ENCODE peak calls at places on chromosomes 7 and 10, in nine cellular contexts. One of them, this sample, is unnamed.

GRCh38 chr7:42348071-42348470 is 111.1 kb upstream of the GLI3 start:
- DNase-seq in retinal pigment epithelial cell: no peak
- DNase-seq in GM10248: no peak
- DNase-seq in progenitor cell of endocrine pancreas: no peak
- DNase-seq in HFFc6: no peak
- DNase-seq in GM06990: no peak
- DNase-seq in fibroblast of pulmonary artery: no peak
- DNase-seq in upper lobe of left lung: no peak
- DNase-seq in pancreas: no peak
- DNase-seq in this sample: no peak

GRCh38 chr7:3964980-3965606 is 664.0 kb downstream of the SDK1 start:
- DNase-seq in fibroblast of pulmonary artery: no peak
- DNase-seq in GM06990: no peak
- DNase-seq in GM10248: no peak
- DNase-seq in progenitor cell of endocrine pancreas: no peak
- DNase-seq in pancreas: no peak
- DNase-seq in upper lobe of left lung: no peak
- DNase-seq in HFFc6: no peak
- DNase-seq in retinal pigment epithelial cell: no peak
- DNase-seq in this sample: no peak

GRCh38 chr7:41107330-41107937 is 595.5 kb downstream of the INHBA start:
- DNase-seq in fibroblast of pulmonary artery: no peak
- DNase-seq in GM06990: peak; percentile 4
- DNase-seq in retinal pigment epithelial cell: peak; percentile 46
- DNase-seq in HFFc6: peak; percentile 5
- DNase-seq in progenitor cell of endocrine pancreas: no peak
- DNase-seq in GM10248: no peak
- DNase-seq in pancreas: no peak
- DNase-seq in upper lobe of left lung: no peak
- DNase-seq in this sample: no peak

GRCh38 chr10:110206988-110207804 is at the start of gene MXI1:
- DNase-seq in pancreas: peak; percentile 84
- DNase-seq in retinal pigment epithelial cell: peak; percentile 62
- DNase-seq in progenitor cell of endocrine pancreas: peak; percentile 34
- DNase-seq in GM06990: peak; percentile 59
- DNase-seq in upper lobe of left lung: peak; percentile 90
- DNase-seq in GM10248: peak; percentile 77
- DNase-seq in HFFc6: peak; percentile 78
- DNase-seq in fibroblast of pulmonary artery: peak; percentile 87
- DNase-seq in this sample: peak; percentile 40

GRCh38 chr10:68666280-68666760 is 54.7 kb upstream of the CCAR1 start:
- DNase-seq in GM06990: no peak
- DNase-seq in fibroblast of pulmonary artery: peak; percentile 85
- DNase-seq in progenitor cell of endocrine pancreas: no peak
- DNase-seq in GM10248: no peak
- DNase-seq in upper lobe of left lung: no peak
- DNase-seq in pancreas: no peak
- DNase-seq in HFFc6: peak; percentile 95
- DNase-seq in retinal pigment epithelial cell: peak; percentile 46
- DNase-seq in this sample: no peak

GRCh38 chr10:80382989-80383388 is 25.4 kb upstream of the PRXL2A start:
- DNase-seq in progenitor cell of endocrine pancreas: no peak
- DNase-seq in upper lobe of left lung: no peak
- DNase-seq in retinal pigment epithelial cell: no peak
- DNase-seq in pancreas: peak; percentile 19
- DNase-seq in HFFc6: peak; percentile 35
- DNase-seq in GM06990: no peak
- DNase-seq in fibroblast of pulmonary artery: peak; percentile 68
- DNase-seq in GM10248: peak; percentile 58
- DNase-seq in this sample: no peak

GRCh38 chr10:127123626-127124025 is 72.8 kb downstream of the INSYN2A start:
- DNase-seq in HFFc6: no peak
- DNase-seq in GM06990: no peak
- DNase-seq in progenitor cell of endocrine pancreas: no peak
- DNase-seq in upper lobe of left lung: no peak
- DNase-seq in retinal pigment epithelial cell: no peak
- DNase-seq in GM10248: no peak
- DNase-seq in fibroblast of pulmonary artery: peak; percentile 3
- DNase-seq in pancreas: no peak
- DNase-seq in this sample: no peak

GRCh38 chr10:7605565-7606295 is 61.0 kb downstream of the ITIH5 start:
- DNase-seq in GM06990: no peak
- DNase-seq in progenitor cell of endocrine pancreas: no peak
- DNase-seq in GM10248: no peak
- DNase-seq in fibroblast of pulmonary artery: peak; percentile 11
- DNase-seq in upper lobe of left lung: no peak
- DNase-seq in HFFc6: no peak
- DNase-seq in retinal pigment epithelial cell: no peak
- DNase-seq in pancreas: no peak
- DNase-seq in this sample: no peak

GRCh38 chr7:77930496-77930895 is 131.9 kb downstream of the PHTF2 start:
- DNase-seq in GM10248: no peak
- DNase-seq in HFFc6: no peak
- DNase-seq in upper lobe of left lung: no peak
- DNase-seq in pancreas: no peak
- DNase-seq in retinal pigment epithelial cell: no peak
- DNase-seq in progenitor cell of endocrine pancreas: no peak
- DNase-seq in GM06990: no peak
- DNase-seq in fibroblast of pulmonary artery: no peak
- DNase-seq in this sample: no peak

DNA sequence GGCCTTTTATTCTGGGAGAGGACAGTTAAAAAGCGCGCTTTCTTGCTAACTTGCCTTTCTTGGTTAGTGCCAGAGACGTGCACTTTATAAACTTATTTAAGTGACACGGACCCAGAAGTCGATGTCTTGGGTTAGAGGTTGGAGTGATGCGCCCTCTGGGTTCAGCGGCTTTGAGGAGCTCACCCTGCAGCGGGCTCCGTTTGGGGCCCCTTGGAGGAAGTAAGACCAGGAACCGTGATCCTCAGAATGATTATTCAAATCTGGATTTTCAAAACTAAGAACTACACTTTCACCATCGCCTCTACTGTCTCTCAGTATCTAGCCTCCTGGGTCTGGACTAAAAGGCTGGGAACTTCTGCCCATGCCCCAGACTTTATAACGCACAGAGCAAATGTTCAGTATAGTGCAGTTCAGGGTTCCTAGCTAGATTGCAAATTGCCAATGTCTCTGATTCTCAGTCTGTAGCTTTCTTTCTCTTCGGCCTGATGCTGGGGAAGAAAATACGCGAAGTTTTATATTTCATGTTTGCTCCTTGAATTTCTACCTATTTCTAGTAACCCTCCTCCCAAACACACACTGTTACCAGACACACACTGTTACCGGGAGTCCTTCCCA is 18.6 kb upstream of the SMO start:
- DNase-seq in progenitor cell of endocrine pancreas: no peak
- DNase-seq in retinal pigment epithelial cell: no peak
- DNase-seq in pancreas: no peak
- DNase-seq in HFFc6: no peak
- DNase-seq in GM06990: peak; percentile 56
- DNase-seq in GM10248: peak; percentile 64
- DNase-seq in upper lobe of left lung: no peak
- DNase-seq in fibroblast of pulmonary artery: no peak
- DNase-seq in this sample: no peak
- TF ChIP-seq CTCF in progenitor cell of endocrine pancreas: no peak
- TF ChIP-seq CTCF in retinal pigment epithelial cell: no peak
- TF ChIP-seq CTCF in pancreas: no peak
- TF ChIP-seq CTCF in HFFc6: no peak
- TF ChIP-seq CTCF in GM06990: peak; percentile 40
- TF ChIP-seq CTCF in GM10248: no peak
- TF ChIP-seq CTCF in upper lobe of left lung: no peak
- TF ChIP-seq CTCF in fibroblast of pulmonary artery: no peak
- TF ChIP-seq CTCF in this sample: no peak

GRCh38 chr10:43360086-43360485 is 11.3 kb upstream of the FXYD4 start:
- DNase-seq in fibroblast of pulmonary artery: no peak
- DNase-seq in progenitor cell of endocrine pancreas: no peak
- DNase-seq in GM10248: no peak
- DNase-seq in retinal pigment epithelial cell: no peak
- DNase-seq in upper lobe of left lung: no peak
- DNase-seq in GM06990: no peak
- DNase-seq in HFFc6: no peak
- DNase-seq in pancreas: no peak
- DNase-seq in this sample: no peak

GRCh38 chr10:43361532-43362190 is 9.8 kb upstream of the FXYD4 start:
- DNase-seq in fibroblast of pulmonary artery: no peak
- DNase-seq in retinal pigment epithelial cell: no peak
- DNase-seq in upper lobe of left lung: no peak
- DNase-seq in GM06990: no peak
- DNase-seq in GM10248: no peak
- DNase-seq in pancreas: no peak
- DNase-seq in progenitor cell of endocrine pancreas: no peak
- DNase-seq in HFFc6: no peak
- DNase-seq in this sample: no peak

DNA sequence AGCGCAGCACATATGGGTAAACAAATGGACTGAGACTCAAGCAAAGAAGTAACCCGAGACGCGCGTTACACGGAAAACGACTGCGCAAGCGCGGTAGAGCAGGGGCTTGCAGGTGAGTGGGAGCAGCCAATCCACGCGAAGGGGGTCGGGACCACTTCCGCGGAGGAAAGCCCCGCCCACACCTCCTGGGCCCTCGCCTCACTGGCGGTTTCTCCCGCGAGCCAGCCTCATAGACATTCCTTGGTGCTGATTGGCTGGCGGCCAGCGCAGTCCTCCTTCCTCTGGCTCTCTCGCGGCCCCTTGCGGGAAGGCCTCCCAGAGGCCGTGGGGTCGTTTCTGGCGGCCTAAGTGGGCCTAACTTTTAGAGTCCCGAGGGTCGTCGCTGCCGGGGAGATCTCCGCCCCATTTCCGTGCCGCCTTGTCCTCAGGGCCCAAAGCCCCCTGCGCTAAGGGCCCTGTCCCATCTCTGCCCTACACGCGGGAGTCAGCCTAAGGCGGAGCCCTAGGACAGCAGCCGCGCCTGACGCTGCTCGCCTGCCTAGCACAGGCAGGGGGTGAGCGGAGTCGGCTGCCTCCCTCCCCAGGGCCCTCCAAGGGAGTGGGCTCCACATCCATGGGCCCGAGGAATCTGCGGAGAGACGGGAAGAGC is 9.1 kb upstream of the FXYD4 start:
- DNase-seq in pancreas: peak; percentile 99
- DNase-seq in fibroblast of pulmonary artery: peak; percentile 92
- DNase-seq in retinal pigment epithelial cell: peak; percentile 87
- DNase-seq in GM10248: peak; percentile 98
- DNase-seq in upper lobe of left lung: peak; percentile 100
- DNase-seq in progenitor cell of endocrine pancreas: peak; percentile 94
- DNase-seq in HFFc6: peak; percentile 15
- DNase-seq in GM06990: peak; percentile 94
- DNase-seq in this sample: no peak
- TF ChIP-seq CTCF in pancreas: peak; percentile 23
- TF ChIP-seq CTCF in fibroblast of pulmonary artery: peak; percentile 44
- TF ChIP-seq CTCF in retinal pigment epithelial cell: peak; percentile 55
- TF ChIP-seq CTCF in GM10248: peak; percentile 47
- TF ChIP-seq CTCF in upper lobe of left lung: peak; percentile 66
- TF ChIP-seq CTCF in progenitor cell of endocrine pancreas: peak; percentile 47
- TF ChIP-seq CTCF in HFFc6: peak; percentile 44
- TF ChIP-seq CTCF in GM06990: peak; percentile 52
- TF ChIP-seq CTCF in this sample: no peak

GRCh38 chr10:122557516-122557915 is 3.0 kb upstream of the DMBT1 start:
- DNase-seq in upper lobe of left lung: peak; percentile 72
- DNase-seq in retinal pigment epithelial cell: no peak
- DNase-seq in pancreas: no peak
- DNase-seq in GM10248: no peak
- DNase-seq in fibroblast of pulmonary artery: no peak
- DNase-seq in progenitor cell of endocrine pancreas: no peak
- DNase-seq in GM06990: no peak
- DNase-seq in HFFc6: no peak
- DNase-seq in this sample: no peak
- TF ChIP-seq CTCF in upper lobe of left lung: no peak
- TF ChIP-seq CTCF in retinal pigment epithelial cell: no peak
- TF ChIP-seq CTCF in pancreas: no peak
- TF ChIP-seq CTCF in GM10248: no peak
- TF ChIP-seq CTCF in fibroblast of pulmonary artery: no peak
- TF ChIP-seq CTCF in progenitor cell of endocrine pancreas: peak; percentile 16
- TF ChIP-seq CTCF in GM06990: no peak
- TF ChIP-seq CTCF in HFFc6: no peak
- TF ChIP-seq CTCF in this sample: no peak

GRCh38 chr7:130207033-130207432 is 627 bp upstream of the SSMEM1 start:
- DNase-seq in HFFc6: no peak
- DNase-seq in GM06990: no peak
- DNase-seq in pancreas: no peak
- DNase-seq in GM10248: no peak
- DNase-seq in upper lobe of left lung: no peak
- DNase-seq in progenitor cell of endocrine pancreas: no peak
- DNase-seq in fibroblast of pulmonary artery: no peak
- DNase-seq in retinal pigment epithelial cell: no peak
- DNase-seq in this sample: no peak

GRCh38 chr7:130201796-130202195 is 3.4 kb downstream of the TMEM209 start:
- DNase-seq in HFFc6: no peak
- DNase-seq in fibroblast of pulmonary artery: no peak
- DNase-seq in GM10248: no peak
- DNase-seq in progenitor cell of endocrine pancreas: no peak
- DNase-seq in GM06990: no peak
- DNase-seq in retinal pigment epithelial cell: no peak
- DNase-seq in pancreas: no peak
- DNase-seq in upper lobe of left lung: no peak
- DNase-seq in this sample: no peak

GRCh38 chr7:130207642-130208041 is at the start of gene SSMEM1:
- DNase-seq in progenitor cell of endocrine pancreas: no peak
- DNase-seq in GM06990: no peak
- DNase-seq in fibroblast of pulmonary artery: peak; percentile 70
- DNase-seq in retinal pigment epithelial cell: no peak
- DNase-seq in GM10248: no peak
- DNase-seq in upper lobe of left lung: no peak
- DNase-seq in HFFc6: peak; percentile 79
- DNase-seq in pancreas: no peak
- DNase-seq in this sample: no peak

GRCh38 chr7:130208511-130208910 is 851 bp downstream of the SSMEM1 start:
- DNase-seq in fibroblast of pulmonary artery: no peak
- DNase-seq in upper lobe of left lung: no peak
- DNase-seq in pancreas: no peak
- DNase-seq in GM10248: no peak
- DNase-seq in HFFc6: no peak
- DNase-seq in progenitor cell of endocrine pancreas: no peak
- DNase-seq in retinal pigment epithelial cell: no peak
- DNase-seq in GM06990: no peak
- DNase-seq in this sample: no peak

DNA sequence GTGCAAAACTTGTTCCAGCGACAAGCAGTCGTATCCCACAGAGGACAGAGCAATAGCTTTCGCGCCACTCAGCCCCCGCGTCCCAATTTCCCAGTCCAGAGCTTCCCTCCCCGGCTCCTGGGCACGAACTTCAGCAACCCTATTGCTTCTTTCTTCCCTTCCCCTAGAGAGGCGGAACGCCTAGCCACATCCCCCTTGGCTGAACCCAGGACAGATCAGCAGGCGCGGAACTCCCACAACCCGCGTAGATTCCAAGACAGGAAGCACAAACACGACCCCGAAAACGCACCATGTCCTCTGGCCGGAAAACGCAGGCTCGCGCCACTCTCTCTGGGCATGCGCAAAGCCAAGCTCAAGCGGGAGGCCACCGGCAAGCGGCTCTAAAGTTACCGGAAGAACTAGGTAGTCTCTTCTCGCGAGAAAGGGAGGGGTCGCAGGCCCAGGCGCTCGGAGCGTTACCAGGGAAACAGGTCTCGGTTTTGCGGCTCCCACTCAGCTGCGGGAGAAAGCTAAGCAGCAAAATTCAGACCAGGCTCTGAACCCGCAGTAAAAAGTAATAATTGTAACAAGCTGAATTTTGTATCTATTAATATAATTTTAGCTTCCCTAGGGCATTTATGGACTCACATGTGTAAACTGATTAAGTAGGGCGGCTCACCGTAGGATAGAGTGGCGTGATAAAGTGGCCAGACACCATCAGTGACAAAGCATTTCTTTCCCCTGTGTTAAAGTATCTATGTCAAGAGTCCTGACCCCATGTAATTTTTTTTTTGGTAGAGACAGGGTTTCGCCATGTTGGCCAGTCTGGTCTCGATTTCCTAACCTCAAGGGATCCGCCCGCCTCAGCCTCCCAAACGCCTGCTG is at the start of gene TMEM209:
- DNase-seq in HFFc6: peak; percentile 95
- DNase-seq in GM06990: peak; percentile 93
- DNase-seq in fibroblast of pulmonary artery: peak; percentile 98
- DNase-seq in retinal pigment epithelial cell: peak; percentile 88
- DNase-seq in pancreas: peak; percentile 96
- DNase-seq in GM10248: peak; percentile 98
- DNase-seq in progenitor cell of endocrine pancreas: peak; percentile 92
- DNase-seq in upper lobe of left lung: peak; percentile 95
- DNase-seq in this sample: peak; percentile 60
- TF ChIP-seq CTCF in HFFc6: no peak
- TF ChIP-seq CTCF in GM06990: no peak
- TF ChIP-seq CTCF in fibroblast of pulmonary artery: no peak
- TF ChIP-seq CTCF in retinal pigment epithelial cell: no peak
- TF ChIP-seq CTCF in pancreas: no peak
- TF ChIP-seq CTCF in GM10248: no peak
- TF ChIP-seq CTCF in progenitor cell of endocrine pancreas: no peak
- TF ChIP-seq CTCF in upper lobe of left lung: no peak
- TF ChIP-seq CTCF in this sample: no peak

This sample was measured in D721Med.